ENCODE peak calls at places on chromosomes 3 and 15, in six cellular contexts. One of them, this sample, is unnamed.

GRCh38 chr3:61545716-61546115 is 15.7 kb upstream of the PTPRG start:
- DNase-seq in esophagus muscularis mucosa: no peak
- DNase-seq in upper lobe of left lung: no peak
- DNase-seq in stomach: no peak
- DNase-seq in transverse colon: no peak
- DNase-seq in HepG2: no peak
- DNase-seq in this sample: no peak

GRCh38 chr15:33994005-33994615 is 25.8 kb downstream of the CHRM5 start:
- DNase-seq in esophagus muscularis mucosa: no peak
- DNase-seq in upper lobe of left lung: no peak
- DNase-seq in stomach: no peak
- DNase-seq in transverse colon: no peak
- DNase-seq in HepG2: peak
- DNase-seq in this sample: no peak

GRCh38 chr3:151082880-151083838 is 2.3 kb upstream of the MED12L start:
- DNase-seq in esophagus muscularis mucosa: no peak
- DNase-seq in upper lobe of left lung: no peak
- DNase-seq in stomach: no peak
- DNase-seq in transverse colon: no peak
- DNase-seq in HepG2: no peak
- DNase-seq in this sample: no peak

GRCh38 chr3:149621218-149622005 is 36.4 kb downstream of the WWTR1 start:
- DNase-seq in esophagus muscularis mucosa: no peak
- DNase-seq in upper lobe of left lung: no peak
- DNase-seq in stomach: no peak
- DNase-seq in transverse colon: no peak
- DNase-seq in HepG2: no peak
- DNase-seq in this sample: no peak

GRCh38 chr15:40845036-40845435 is 1.2 kb downstream of the SPINT1 start:
- DNase-seq in esophagus muscularis mucosa: no peak
- DNase-seq in upper lobe of left lung: peak
- DNase-seq in stomach: no peak
- DNase-seq in transverse colon: no peak
- DNase-seq in HepG2: no peak
- DNase-seq in this sample: no peak

GRCh38 chr3:17356581-17356980 is 385.9 kb downstream of the TBC1D5 start:
- DNase-seq in esophagus muscularis mucosa: no peak
- DNase-seq in upper lobe of left lung: no peak
- DNase-seq in stomach: no peak
- DNase-seq in transverse colon: no peak
- DNase-seq in HepG2: no peak
- DNase-seq in this sample: no peak

GRCh38 chr15:30943654-30944335 is 40.1 kb downstream of the FAN1 start:
- DNase-seq in esophagus muscularis mucosa: no peak
- DNase-seq in upper lobe of left lung: no peak
- DNase-seq in stomach: no peak
- DNase-seq in transverse colon: no peak
- DNase-seq in HepG2: no peak
- DNase-seq in this sample: no peak

GRCh38 chr3:184590795-184591194 is 29.2 kb downstream of the EPHB3 start:
- DNase-seq in esophagus muscularis mucosa: no peak
- DNase-seq in upper lobe of left lung: no peak
- DNase-seq in stomach: no peak
- DNase-seq in transverse colon: no peak
- DNase-seq in HepG2: no peak
- DNase-seq in this sample: no peak

GRCh38 chr15:63826513-63826912 is 7.2 kb downstream of the HERC1 start:
- DNase-seq in esophagus muscularis mucosa: no peak
- DNase-seq in upper lobe of left lung: no peak
- DNase-seq in stomach: no peak
- DNase-seq in transverse colon: no peak
- DNase-seq in HepG2: no peak
- DNase-seq in this sample: no peak

GRCh38 chr3:195129072-195129643 is 141.8 kb downstream of the XXYLT1 start:
- DNase-seq in esophagus muscularis mucosa: no peak
- DNase-seq in upper lobe of left lung: no peak
- DNase-seq in stomach: no peak
- DNase-seq in transverse colon: no peak
- DNase-seq in HepG2: no peak
- DNase-seq in this sample: no peak

GRCh38 chr3:195133462-195133861 is 137.5 kb downstream of the XXYLT1 start:
- DNase-seq in esophagus muscularis mucosa: no peak
- DNase-seq in upper lobe of left lung: peak
- DNase-seq in stomach: no peak
- DNase-seq in transverse colon: peak
- DNase-seq in HepG2: no peak
- DNase-seq in this sample: peak

GRCh38 chr3:195128255-195129071 is 142.5 kb downstream of the XXYLT1 start:
- DNase-seq in esophagus muscularis mucosa: no peak
- DNase-seq in upper lobe of left lung: no peak
- DNase-seq in stomach: no peak
- DNase-seq in transverse colon: no peak
- DNase-seq in HepG2: no peak
- DNase-seq in this sample: no peak

GRCh38 chr3:195131149-195131548 is 139.8 kb downstream of the XXYLT1 start:
- DNase-seq in esophagus muscularis mucosa: no peak
- DNase-seq in upper lobe of left lung: no peak
- DNase-seq in stomach: no peak
- DNase-seq in transverse colon: no peak
- DNase-seq in HepG2: no peak
- DNase-seq in this sample: no peak

GRCh38 chr3:195129644-195130492 is 141.1 kb downstream of the XXYLT1 start:
- DNase-seq in esophagus muscularis mucosa: no peak
- DNase-seq in upper lobe of left lung: no peak
- DNase-seq in stomach: no peak
- DNase-seq in transverse colon: no peak
- DNase-seq in HepG2: no peak
- DNase-seq in this sample: no peak
- TF ChIP-seq EP300 in esophagus muscularis mucosa: no peak
- TF ChIP-seq EP300 in upper lobe of left lung: no peak
- TF ChIP-seq EP300 in stomach: no peak
- TF ChIP-seq EP300 in transverse colon: no peak
- TF ChIP-seq EP300 in HepG2: no peak
- TF ChIP-seq EP300 in this sample: no peak

GRCh38 chr3:159922861-159923312 is 65.7 kb upstream of the IL12A start:
- DNase-seq in esophagus muscularis mucosa: peak
- DNase-seq in upper lobe of left lung: no peak
- DNase-seq in stomach: no peak
- DNase-seq in transverse colon: no peak
- DNase-seq in HepG2: no peak
- DNase-seq in this sample: no peak
- TF ChIP-seq POLR2A in esophagus muscularis mucosa: no peak
- TF ChIP-seq POLR2A in upper lobe of left lung: no peak
- TF ChIP-seq POLR2A in stomach: no peak
- TF ChIP-seq POLR2A in transverse colon: no peak
- TF ChIP-seq POLR2A in HepG2: no peak
- TF ChIP-seq POLR2A in this sample: no peak

GRCh38 chr3:66386925-66387650 is 113.7 kb downstream of the LRIG1 start:
- DNase-seq in esophagus muscularis mucosa: no peak
- DNase-seq in upper lobe of left lung: no peak
- DNase-seq in stomach: no peak
- DNase-seq in transverse colon: no peak
- DNase-seq in HepG2: no peak
- DNase-seq in this sample: no peak
- TF ChIP-seq POLR2AphosphoS5 in esophagus muscularis mucosa: no peak
- TF ChIP-seq POLR2AphosphoS5 in upper lobe of left lung: no peak
- TF ChIP-seq POLR2AphosphoS5 in stomach: no peak
- TF ChIP-seq POLR2AphosphoS5 in transverse colon: no peak
- TF ChIP-seq POLR2AphosphoS5 in HepG2: no peak
- TF ChIP-seq POLR2AphosphoS5 in this sample: no peak

GRCh38 chr3:170317954-170318353 is 39.6 kb upstream of the SKIL start:
- DNase-seq in esophagus muscularis mucosa: no peak
- DNase-seq in upper lobe of left lung: no peak
- DNase-seq in stomach: no peak
- DNase-seq in transverse colon: no peak
- DNase-seq in HepG2: no peak
- DNase-seq in this sample: no peak

GRCh38 chr3:170322501-170323328 is 34.8 kb upstream of the SKIL start:
- DNase-seq in esophagus muscularis mucosa: no peak
- DNase-seq in upper lobe of left lung: no peak
- DNase-seq in stomach: no peak
- DNase-seq in transverse colon: no peak
- DNase-seq in HepG2: no peak
- DNase-seq in this sample: no peak

GRCh38 chr3:170323371-170323770 is 34.1 kb upstream of the SKIL start:
- DNase-seq in esophagus muscularis mucosa: no peak
- DNase-seq in upper lobe of left lung: no peak
- DNase-seq in stomach: no peak
- DNase-seq in transverse colon: no peak
- DNase-seq in HepG2: peak
- DNase-seq in this sample: no peak

GRCh38 chr3:170321326-170322034 is 36.0 kb upstream of the SKIL start:
- DNase-seq in esophagus muscularis mucosa: no peak
- DNase-seq in upper lobe of left lung: peak
- DNase-seq in stomach: no peak
- DNase-seq in transverse colon: no peak
- DNase-seq in HepG2: no peak
- DNase-seq in this sample: no peak

DNA sequence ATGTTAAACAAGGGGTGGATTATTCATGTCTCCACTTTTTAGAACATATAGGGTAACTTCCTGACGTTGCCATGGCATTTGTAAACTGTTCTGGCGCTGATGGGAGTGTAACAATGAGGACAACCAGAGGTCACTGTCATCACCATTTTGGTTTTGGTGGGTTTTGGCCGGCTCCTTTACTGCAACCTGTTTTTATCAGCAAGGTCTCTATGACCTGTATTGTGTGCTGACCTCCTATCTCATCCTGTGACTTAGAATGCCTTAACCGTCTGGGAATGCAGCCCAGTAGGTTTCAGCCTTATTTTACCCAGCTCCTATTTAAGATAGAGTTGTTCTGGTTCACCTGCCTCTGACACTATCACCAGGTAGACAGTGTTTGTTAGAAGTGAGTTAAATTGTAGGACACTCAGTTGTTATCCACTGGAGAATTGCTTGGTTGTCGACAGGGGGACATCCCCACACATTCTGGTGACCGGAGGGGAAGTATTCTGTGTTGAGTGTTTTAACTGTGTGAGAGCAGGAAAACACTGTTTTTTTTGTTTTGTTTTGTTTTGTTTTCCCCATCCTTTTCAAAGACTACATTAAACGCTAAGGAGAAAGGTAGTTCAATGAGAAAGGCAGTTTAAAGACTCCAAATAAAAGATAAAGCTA is 36.9 kb upstream of the SKIL start:
- DNase-seq in esophagus muscularis mucosa: no peak
- DNase-seq in upper lobe of left lung: no peak
- DNase-seq in stomach: no peak
- DNase-seq in transverse colon: no peak
- DNase-seq in HepG2: no peak
- DNase-seq in this sample: no peak
- TF ChIP-seq EP300 in esophagus muscularis mucosa: no peak
- TF ChIP-seq EP300 in upper lobe of left lung: no peak
- TF ChIP-seq EP300 in stomach: no peak
- TF ChIP-seq EP300 in transverse colon: no peak
- TF ChIP-seq EP300 in HepG2: no peak
- TF ChIP-seq EP300 in this sample: no peak

DNA sequence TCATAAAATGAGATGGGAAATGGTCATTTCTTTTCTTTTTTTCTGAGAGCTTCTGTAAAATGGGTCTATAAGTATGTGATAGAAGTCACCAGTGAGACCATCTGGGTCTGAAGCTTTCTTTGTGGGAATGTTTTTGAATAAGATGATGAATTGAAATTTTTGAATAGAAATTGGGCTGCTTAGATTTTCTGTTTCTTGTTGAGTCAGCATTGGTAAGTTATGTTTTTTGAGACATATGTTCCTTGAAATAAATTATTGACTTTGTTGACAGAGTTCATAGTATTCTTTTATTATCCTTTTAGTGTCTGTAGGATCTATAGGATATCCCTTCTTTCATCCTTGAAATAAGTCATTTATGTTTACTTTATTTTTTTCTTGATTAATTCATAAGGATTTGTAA is 208.1 kb downstream of the OPA1 start:
- DNase-seq in esophagus muscularis mucosa: no peak
- DNase-seq in upper lobe of left lung: no peak
- DNase-seq in stomach: no peak
- DNase-seq in transverse colon: no peak
- DNase-seq in HepG2: no peak
- DNase-seq in this sample: no peak
- TF ChIP-seq POLR2A in esophagus muscularis mucosa: no peak
- TF ChIP-seq POLR2A in upper lobe of left lung: no peak
- TF ChIP-seq POLR2A in stomach: no peak
- TF ChIP-seq POLR2A in transverse colon: no peak
- TF ChIP-seq POLR2A in HepG2: no peak
- TF ChIP-seq POLR2A in this sample: no peak

DNA sequence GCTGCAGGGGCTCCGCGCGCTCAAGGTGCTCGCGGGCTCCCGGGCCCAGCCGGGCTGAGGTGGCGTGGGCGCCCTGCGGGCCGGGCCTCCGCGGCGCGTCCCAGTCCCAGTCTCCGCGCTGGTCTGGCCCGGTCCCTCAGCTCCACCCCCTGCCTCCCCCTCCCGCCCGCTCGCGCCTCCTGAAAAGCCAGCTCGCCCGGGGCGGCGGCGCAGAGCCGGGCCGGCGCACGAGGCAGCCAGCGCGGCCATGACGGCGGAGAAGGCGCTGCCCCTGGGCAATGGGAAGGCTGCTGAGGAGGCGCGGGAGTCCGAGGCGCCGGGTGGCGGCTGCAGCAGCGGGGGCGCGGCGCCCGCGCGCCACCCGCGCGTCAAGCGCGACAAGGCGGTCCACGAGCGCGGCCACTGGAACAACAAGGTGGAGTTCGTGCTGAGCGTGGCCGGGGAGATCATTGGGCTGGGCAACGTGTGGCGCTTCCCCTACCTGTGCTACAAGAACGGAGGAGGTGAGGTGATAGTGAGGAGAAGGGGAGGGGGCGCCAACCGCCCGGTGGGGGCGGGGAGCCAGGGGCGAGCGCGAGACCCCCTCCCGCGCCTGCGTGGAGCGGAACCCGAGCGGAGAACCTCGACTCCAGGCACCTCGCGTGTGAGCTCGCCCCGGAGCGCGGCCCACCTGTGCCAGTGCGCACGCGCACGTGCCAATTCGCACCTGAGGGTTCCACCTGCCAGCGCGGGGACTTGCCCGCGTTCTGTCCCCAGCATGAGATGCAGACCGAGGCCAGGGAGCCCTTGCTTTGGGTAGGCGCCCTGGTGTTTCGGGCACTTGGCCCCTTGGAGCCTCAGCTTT is at the start of gene SLC6A11:
- DNase-seq in esophagus muscularis mucosa: no peak
- DNase-seq in upper lobe of left lung: no peak
- DNase-seq in stomach: no peak
- DNase-seq in transverse colon: no peak
- DNase-seq in HepG2: peak
- DNase-seq in this sample: no peak
- TF ChIP-seq POLR2AphosphoS5 in esophagus muscularis mucosa: no peak
- TF ChIP-seq POLR2AphosphoS5 in upper lobe of left lung: no peak
- TF ChIP-seq POLR2AphosphoS5 in stomach: no peak
- TF ChIP-seq POLR2AphosphoS5 in transverse colon: no peak
- TF ChIP-seq POLR2AphosphoS5 in HepG2: no peak
- TF ChIP-seq POLR2AphosphoS5 in this sample: no peak

This sample was measured in sigmoid colon.